ENCODE peak calls at places on chromosomes 2 and 18, in seven cellular contexts. B is Peyer's patch, L is neural progenitor cell, O is fibroblast of lung, Q is psoas muscle, E is A673, G is PC-9. Z is an unnamed sample. For H3K36me3, the result is how much of the 10 kb centered on the place peaks cover.

GRCh38 chr2:95372216-95372829 is 30.2 kb upstream of the FAHD2A start:
- DNase-seq in B (no peak), L (no peak), O (no peak), Q (no peak), E (no peak), G (no peak), Z (no peak)

GRCh38 chr2:56448999-56449431 is 265.2 kb downstream of the CCDC85A start:
- DNase-seq in B (no peak), L (peak), O (peak), Q (no peak), E (no peak), G (no peak), Z (no peak)

GRCh38 chr2:168169097-168169745 is 78.2 kb downstream of the STK39 start:
- DNase-seq in B (no peak), L (no peak), O (peak), Q (no peak), E (no peak), G (no peak), Z (no peak)

GRCh38 chr2:219706823-219707281 is 79.4 kb downstream of the SLC4A3 start:
- DNase-seq in B (no peak), L (no peak), O (peak), Q (peak), E (no peak), G (peak), Z (peak)

GRCh38 chr2:152380261-152381055 is 45.5 kb downstream of the FMNL2 start:
- DNase-seq in B (no peak), L (no peak), O (peak), Q (no peak), E (no peak), G (no peak), Z (no peak)

GRCh38 chr2:239305771-239306170 is 95.0 kb downstream of the HDAC4 start:
- DNase-seq in B (no peak), L (no peak), O (no peak), Q (no peak), E (no peak), G (no peak), Z (no peak)

GRCh38 chr2:172079838-172080640 is 5.3 kb upstream of the DLX1 start:
- DNase-seq in B (no peak), L (peak), O (no peak), Q (no peak), E (peak), G (no peak), Z (no peak)

GRCh38 chr2:231181848-231182247 is 16.6 kb upstream of the ARMC9 start:
- DNase-seq in B (peak), L (no peak), O (peak), Q (peak), E (no peak), G (no peak), Z (peak)

GRCh38 chr2:195590866-195591215 is 66.2 kb upstream of the SLC39A10 start:
- DNase-seq in B (no peak), L (no peak), O (no peak), Q (no peak), E (no peak), G (no peak), Z (no peak)

GRCh38 chr2:232563580-232563979 is 13.1 kb downstream of the EIF4E2 start:
- DNase-seq in B (no peak), L (no peak), O (peak), Q (no peak), E (no peak), G (no peak), Z (no peak)

GRCh38 chr2:162967137-162967536 is 128.6 kb upstream of the KCNH7 start:
- DNase-seq in B (no peak), L (no peak), O (no peak), Q (no peak), E (no peak), G (no peak), Z (no peak)

GRCh38 chr2:205427112-205427511 is 255.2 kb upstream of the NRP2 start:
- DNase-seq in B (no peak), L (no peak), O (peak), Q (no peak), E (no peak), G (peak), Z (no peak)

GRCh38 chr2:82254728-82255127 is 1950.2 kb upstream of the LRRTM1 start:
- DNase-seq in B (no peak), L (no peak), O (no peak), Q (no peak), E (no peak), G (no peak), Z (no peak)
- H3K4me3 ChIP-seq in B (no peak), L (no peak), O (no peak), Q (no peak), E (no peak), G (no peak), Z (no peak)

GRCh38 chr2:27672723-27673486 is 9.2 kb downstream of the SLC4A1AP start:
- DNase-seq in B (no peak), L (no peak), O (no peak), Q (no peak), E (no peak), G (no peak), Z (no peak)
- H3K36me3 ChIP-seq in B (under half), L (under half), O (under half), Q (half or more), E (under half), G (under half), Z (half or more)

DNA sequence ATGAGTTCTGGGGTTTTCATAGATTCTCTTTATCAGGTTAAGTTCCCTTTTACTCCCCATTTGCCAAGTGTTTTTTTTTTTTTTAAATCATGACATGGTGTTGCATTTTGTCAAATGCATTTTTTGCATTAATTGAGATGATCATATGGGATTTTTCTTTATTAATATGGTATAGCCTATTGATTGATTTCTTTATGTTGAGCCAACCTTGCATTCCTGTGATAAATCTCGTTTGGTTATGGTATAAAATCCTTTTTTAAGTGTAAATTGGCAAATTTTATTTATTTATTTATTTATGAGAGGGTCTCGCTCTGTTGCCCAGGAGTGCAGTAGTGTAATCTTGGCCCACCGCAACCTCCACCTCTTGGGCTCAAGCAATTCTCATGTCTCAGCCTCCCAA is 81.5 kb upstream of the ACVR1 start:
- DNase-seq in B (no peak), L (no peak), O (no peak), Q (no peak), E (no peak), G (no peak), Z (no peak)
- H3K4me3 ChIP-seq in B (no peak), L (no peak), O (no peak), Q (no peak), E (no peak), G (no peak), Z (no peak)

GRCh38 chr18:8629602-8630001 is 20.4 kb downstream of the RAB12 start:
- DNase-seq in B (no peak), L (no peak), O (no peak), Q (no peak), E (no peak), G (no peak), Z (no peak)

GRCh38 chr18:8631265-8631664 is 22.0 kb downstream of the RAB12 start:
- DNase-seq in B (no peak), L (no peak), O (no peak), Q (no peak), E (no peak), G (no peak), Z (no peak)

GRCh38 chr18:8627540-8627939 is 18.3 kb downstream of the RAB12 start:
- DNase-seq in B (no peak), L (no peak), O (no peak), Q (no peak), E (no peak), G (no peak), Z (no peak)

GRCh38 chr18:8632386-8632785 is 23.1 kb downstream of the RAB12 start:
- DNase-seq in B (no peak), L (no peak), O (no peak), Q (no peak), E (no peak), G (no peak), Z (no peak)

DNA sequence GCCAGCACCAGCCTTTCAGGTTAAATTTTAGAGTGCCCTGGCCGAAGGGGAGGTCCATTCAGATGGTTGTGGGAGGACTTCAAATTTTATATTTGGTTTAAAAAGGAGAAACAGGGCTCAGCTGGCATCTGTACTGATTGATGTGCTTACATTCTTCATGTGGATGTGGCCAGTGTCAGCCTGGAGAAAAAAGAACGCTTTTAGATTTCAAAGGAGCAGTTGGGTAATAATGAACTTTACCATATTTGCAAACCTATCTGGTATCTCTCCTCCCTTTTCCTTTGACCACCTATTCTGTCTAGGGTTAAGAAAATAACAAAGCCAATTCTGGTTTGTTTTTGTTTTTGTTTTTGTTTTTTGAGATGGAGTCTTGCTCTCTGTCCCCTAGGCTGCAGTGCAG is 21.3 kb downstream of the RAB12 start:
- DNase-seq in B (no peak), L (no peak), O (no peak), Q (no peak), E (no peak), G (no peak), Z (no peak)
- H3K36me3 ChIP-seq in B (under half), L (under half), O (under half), Q (under half), E (under half), G (under half), Z (half or more)

GRCh38 chr2:11786191-11786590 is 39.8 kb downstream of the LPIN1 start:
- DNase-seq in B (no peak), L (no peak), O (no peak), Q (no peak), E (no peak), G (no peak), Z (no peak)

GRCh38 chr2:11785611-11785940 is 39.1 kb downstream of the LPIN1 start:
- DNase-seq in B (no peak), L (no peak), O (no peak), Q (no peak), E (no peak), G (no peak), Z (no peak)

GRCh38 chr2:11786592-11786991 is 40.2 kb downstream of the LPIN1 start:
- DNase-seq in B (no peak), L (no peak), O (no peak), Q (no peak), E (no peak), G (no peak), Z (no peak)

GRCh38 chr2:11784747-11785610 is 38.5 kb downstream of the LPIN1 start:
- DNase-seq in B (no peak), L (peak), O (peak), Q (peak), E (peak), G (no peak), Z (peak)

DNA sequence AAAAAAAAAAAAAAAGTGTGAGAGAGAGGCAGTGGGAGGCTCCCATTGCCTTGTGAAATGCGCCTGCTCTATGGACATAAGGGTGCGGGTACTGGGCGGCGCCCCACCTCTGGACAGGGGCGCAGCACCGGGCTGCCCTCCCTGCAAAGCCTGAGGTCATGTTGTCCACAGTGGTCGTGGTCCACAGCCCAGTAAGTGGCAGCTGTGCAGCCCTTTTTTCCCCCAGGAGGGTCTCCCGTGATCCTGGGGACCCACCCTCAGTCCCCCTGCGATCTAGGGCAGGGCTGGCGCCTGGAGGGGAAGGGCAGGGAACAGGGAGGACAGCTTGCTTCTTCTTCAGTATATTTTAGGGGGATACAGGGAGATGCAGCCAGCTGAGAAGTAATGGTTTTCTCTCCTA is 37.9 kb downstream of the LPIN1 start:
- DNase-seq in B (no peak), L (no peak), O (no peak), Q (no peak), E (peak), G (no peak), Z (no peak)
- H3K4me3 ChIP-seq in B (no peak), L (no peak), O (no peak), Q (no peak), E (no peak), G (no peak), Z (no peak)

DNA sequence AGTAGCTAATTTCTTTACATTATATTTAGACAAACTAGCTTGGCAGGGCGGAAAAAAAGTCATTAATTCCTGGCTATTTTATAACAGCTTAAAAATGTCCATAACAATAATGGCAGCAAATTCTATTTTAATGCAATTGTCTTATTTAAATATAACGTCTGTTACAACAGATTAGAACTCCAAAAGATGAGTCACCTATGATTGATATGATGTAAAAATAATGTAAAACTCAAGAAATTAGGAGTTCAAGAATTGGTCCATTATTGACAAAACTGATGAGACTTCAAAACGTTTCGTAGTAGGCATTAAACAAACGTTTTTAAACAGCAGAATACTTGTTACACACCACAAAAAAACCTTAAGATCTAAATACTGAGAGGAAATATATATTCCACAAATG is 2.7 kb downstream of the XPO1 start:
- DNase-seq in B (no peak), L (no peak), O (no peak), Q (no peak), E (no peak), G (no peak), Z (no peak)
- H3K36me3 ChIP-seq in B (under half), L (under half), O (under half), Q (under half), E (under half), G (under half), Z (under half)

DNA sequence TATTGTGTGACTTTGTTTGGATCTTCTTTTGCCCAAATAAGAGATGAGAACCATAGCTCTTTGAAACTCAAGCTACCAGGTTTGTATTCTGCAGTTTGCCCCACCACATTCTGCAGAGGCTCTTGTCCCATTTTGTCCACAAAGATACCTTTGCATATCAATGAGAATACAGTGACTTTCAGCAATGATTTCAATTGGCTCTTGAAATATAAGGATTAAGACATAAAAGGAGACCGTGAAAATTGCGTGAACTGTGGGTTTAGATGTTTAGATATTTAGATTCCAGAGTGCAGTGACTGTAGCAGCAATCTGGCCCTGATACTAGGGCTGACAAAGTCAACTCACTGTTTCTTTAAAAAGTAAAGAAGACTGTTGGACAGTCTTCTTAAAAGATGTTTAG is 146.6 kb upstream of the SP5 start:
- DNase-seq in B (no peak), L (no peak), O (no peak), Q (no peak), E (no peak), G (no peak), Z (no peak)
- H3K4me3 ChIP-seq in B (no peak), L (no peak), O (no peak), Q (no peak), E (no peak), G (no peak), Z (no peak)

DNA sequence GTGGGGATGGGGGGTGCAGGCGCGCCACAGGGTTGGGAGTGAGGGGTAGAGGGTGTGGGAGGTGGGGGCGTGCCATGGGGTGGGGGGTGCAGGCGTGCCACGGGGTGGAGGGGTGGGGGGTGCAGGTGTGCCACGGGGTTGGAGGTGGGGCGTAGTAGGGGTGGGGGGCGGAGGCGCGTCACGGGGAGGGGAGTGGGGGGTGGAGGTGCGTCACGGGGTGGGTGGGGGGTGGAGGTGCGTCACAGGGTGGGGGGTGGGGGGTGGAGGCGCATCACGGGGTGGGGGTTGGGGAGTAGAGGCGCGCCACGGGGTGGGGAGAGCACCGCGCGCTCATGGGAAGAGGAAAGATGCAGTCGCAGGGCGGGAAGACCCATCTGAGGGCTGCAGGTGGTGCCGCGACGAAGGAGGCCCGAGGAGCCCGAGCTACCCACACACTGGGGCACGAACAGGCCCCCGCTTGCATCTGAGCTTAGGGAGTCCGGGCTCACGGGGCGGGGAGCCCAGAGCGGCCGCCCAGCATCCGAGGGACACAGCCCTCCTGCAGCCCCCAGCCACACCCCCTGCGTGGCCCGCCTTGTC is 37.5 kb downstream of the SNED1 start:
- DNase-seq in B (peak), L (peak), O (no peak), Q (no peak), E (no peak), G (no peak), Z (no peak)
- H3K36me3 ChIP-seq in B (under half), L (under half), O (under half), Q (half or more), E (under half), G (under half), Z (under half)

DNA sequence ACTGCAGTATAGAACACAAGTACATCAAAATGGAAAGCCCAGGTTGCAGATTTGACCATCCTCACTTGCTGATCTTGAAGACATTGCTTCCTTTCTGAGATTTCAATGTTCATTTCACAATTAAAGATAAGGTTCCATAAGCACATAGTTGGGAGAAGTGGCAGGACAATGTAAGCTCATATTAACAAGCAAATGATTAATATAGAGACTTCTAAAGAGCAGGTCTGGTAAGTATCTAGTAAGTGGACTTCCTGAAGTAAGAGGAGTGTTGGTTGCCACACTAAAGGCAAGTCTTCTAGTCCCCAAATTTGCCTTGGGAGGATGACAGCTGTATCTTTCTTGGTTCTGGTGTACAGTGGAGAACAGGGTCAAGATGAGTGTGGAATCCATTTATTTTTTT is 1.4 kb upstream of the PTPRM start:
- DNase-seq in B (no peak), L (no peak), O (no peak), Q (no peak), E (no peak), G (no peak), Z (no peak)
- H3K4me3 ChIP-seq in B (no peak), L (no peak), O (peak), Q (peak), E (no peak), G (peak), Z (no peak)

Z was measured in MG63.